ENCODE peak calls at places on chromosomes 13 and 19, in five cellular contexts. T is IMR-90, Z is A549, L is K562, R is H1. S is an unnamed sample.

GRCh38 chr19:49801966-49802661 is 11.0 kb downstream of the FUZ start:
- DNase-seq in R (no peak), T (peak; percentile 86), Z (no peak), L (peak; percentile 64), S (no peak)

GRCh38 chr19:5075603-5076002 is 106.7 kb downstream of the KDM4B start:
- DNase-seq in T (no peak), Z (no peak), R (no peak), L (no peak), S (no peak)

GRCh38 chr13:77429320-77430142 is 102.6 kb upstream of the MYCBP2 start:
- DNase-seq in L (no peak), R (no peak), Z (no peak), T (no peak), S (no peak)

GRCh38 chr19:3538965-3539742 is at the start of gene TEKTIP1:
- DNase-seq in Z (no peak), L (peak; percentile 58), T (no peak), R (no peak), S (no peak)

GRCh38 chr13:81480634-81481033 is 1139.7 kb upstream of the SPRY2 start:
- DNase-seq in T (no peak), Z (no peak), R (no peak), L (no peak), S (no peak)

GRCh38 chr13:112783135-112783945 is 93.5 kb downstream of the ATP11A start:
- DNase-seq in L (no peak), R (no peak), Z (no peak), T (peak; percentile 90), S (no peak)

GRCh38 chr13:40116008-40116407 is 460.5 kb downstream of the COG6 start:
- DNase-seq in R (no peak), T (peak; percentile 40), Z (peak; percentile 60), L (peak; percentile 61), S (peak; percentile 73)

GRCh38 chr19:294341-294818 is 3.2 kb upstream of the PLPP2 start:
- DNase-seq in L (no peak), T (peak; percentile 8), R (no peak), Z (no peak), S (no peak)

GRCh38 chr13:70623260-70623659 is 515.0 kb upstream of the KLHL1 start:
- DNase-seq in R (no peak), T (peak; percentile 0), L (peak; percentile 3), Z (no peak), S (no peak)

GRCh38 chr19:55441319-55441691 is 1.8 kb downstream of the SHISA7 start:
- DNase-seq in T (no peak), Z (no peak), R (no peak), L (no peak), S (no peak)

GRCh38 chr13:111359930-111360329 is 39.5 kb downstream of the TEX29 start:
- DNase-seq in R (no peak), Z (no peak), L (no peak), T (no peak), S (no peak)

GRCh38 chr13:28822801-28823200 is 2.7 kb downstream of the MTUS2 start:
- DNase-seq in L (no peak), T (no peak), Z (no peak), R (no peak), S (no peak)

GRCh38 chr13:100666124-100666523 is 8.5 kb downstream of the TMTC4 start:
- DNase-seq in T (no peak), Z (no peak), R (no peak), L (no peak), S (no peak)

GRCh38 chr19:22545751-22546150 is 88.4 kb upstream of the ZNF492 start:
- DNase-seq in T (no peak), Z (peak; percentile 15), L (peak; percentile 61), R (no peak), S (peak; percentile 3)

GRCh38 chr19:31351212-31352193 is 2.3 kb upstream of the TSHZ3 start:
- DNase-seq in L (no peak), Z (peak; percentile 46), R (no peak), T (peak; percentile 63), S (no peak)

GRCh38 chr13:67076378-67076777 is 153.8 kb downstream of the PCDH9 start:
- DNase-seq in T (peak; percentile 38), Z (no peak), L (no peak), R (no peak), S (no peak)

GRCh38 chr13:98397221-98397620 is 179.7 kb downstream of the STK24 start:
- DNase-seq in R (no peak), L (no peak), Z (no peak), T (peak; percentile 40), S (no peak)

GRCh38 chr13:98396071-98396710 is 180.7 kb downstream of the STK24 start:
- DNase-seq in L (no peak), R (no peak), T (peak; percentile 6), Z (no peak), S (no peak)

GRCh38 chr13:98390086-98390697 is 186.7 kb downstream of the STK24 start:
- DNase-seq in L (no peak), Z (no peak), R (no peak), T (peak; percentile 20), S (no peak)

GRCh38 chr13:98394820-98395510 is 181.9 kb downstream of the STK24 start:
- DNase-seq in Z (no peak), R (no peak), T (no peak), L (no peak), S (no peak)

DNA sequence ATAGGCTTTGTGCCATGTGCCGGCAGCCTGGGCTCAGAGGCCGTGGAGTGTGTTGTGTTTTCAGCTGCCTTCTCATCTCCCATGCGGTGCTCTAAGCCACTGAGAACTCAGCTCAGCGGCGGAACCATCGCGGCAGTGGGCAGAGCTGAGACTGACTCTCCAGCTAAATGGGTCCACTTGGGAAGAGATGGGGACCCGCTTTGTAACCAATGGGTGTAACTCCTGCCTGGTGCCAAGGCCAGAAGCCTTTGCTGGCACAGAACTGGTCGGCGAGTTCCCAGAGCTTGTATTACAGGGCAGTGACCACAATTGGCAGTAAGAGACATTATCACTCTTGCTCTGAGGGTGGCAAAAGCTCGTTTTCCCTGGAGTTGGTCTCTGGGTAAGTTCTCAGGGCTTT is 183.0 kb downstream of the STK24 start:
- DNase-seq in R (no peak), L (no peak), T (no peak), Z (no peak), S (no peak)
- TF ChIP-seq MAFK in R (no peak), L (no peak), T (no peak), Z (no peak), S (no peak)

GRCh38 chr13:41196011-41196410 is 1.6 kb upstream of the KBTBD7 start:
- DNase-seq in R (no peak), T (no peak), Z (no peak), L (no peak), S (no peak)

GRCh38 chr13:41199061-41199460 is 4.7 kb upstream of the KBTBD7 start:
- DNase-seq in T (no peak), L (no peak), Z (no peak), R (no peak), S (no peak)

GRCh38 chr13:41199526-41199925 is 5.2 kb upstream of the KBTBD7 start:
- DNase-seq in L (no peak), Z (no peak), R (no peak), T (no peak), S (no peak)

GRCh38 chr13:41196620-41197019 is 2.3 kb upstream of the KBTBD7 start:
- DNase-seq in T (no peak), L (peak; percentile 13), R (no peak), Z (no peak), S (peak; percentile 16)

GRCh38 chr13:41200126-41200525 is 5.8 kb upstream of the KBTBD7 start:
- DNase-seq in R (no peak), T (no peak), Z (no peak), L (no peak), S (no peak)
- TF ChIP-seq MAFK in R (no peak), T (no peak), Z (no peak), L (no peak), S (no peak)

DNA sequence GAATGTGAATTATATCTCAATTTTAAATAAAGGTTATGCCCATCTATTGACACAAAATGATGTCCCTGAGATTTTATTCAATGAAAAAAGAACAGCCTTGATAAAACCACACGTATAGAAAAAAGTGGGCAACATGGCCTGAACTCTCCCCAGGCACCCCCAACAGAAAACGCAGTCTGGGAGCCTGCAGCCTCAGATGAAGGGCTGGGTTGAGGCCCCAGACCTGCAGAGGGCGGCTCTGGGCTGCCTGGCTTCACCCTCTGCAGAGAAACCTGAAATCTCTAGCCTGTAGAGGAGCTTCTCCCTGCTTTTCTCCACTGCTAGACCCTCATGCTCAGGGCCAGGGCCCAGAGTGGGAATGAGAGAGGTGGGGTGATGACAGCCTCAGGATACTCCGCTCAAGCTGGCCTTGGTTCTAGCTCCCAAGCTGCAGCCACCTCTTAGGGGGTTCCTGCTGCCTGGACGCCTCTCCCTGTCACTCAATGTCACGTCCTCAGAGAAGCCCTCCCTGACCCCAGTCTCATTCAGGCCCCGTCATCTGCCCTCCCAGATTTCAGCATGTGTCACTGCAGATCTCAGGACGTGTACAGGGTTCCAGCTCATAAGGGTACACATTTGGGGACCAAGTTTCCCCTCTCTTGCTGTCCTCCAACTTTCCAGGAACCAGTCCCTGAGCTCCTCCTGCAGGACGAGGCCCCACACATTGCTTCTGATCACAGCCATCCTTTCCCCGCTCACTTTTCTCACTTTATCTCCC is 1.8 kb downstream of the MBD3 start:
- DNase-seq in R (no peak), T (no peak), L (peak; percentile 69), Z (no peak), S (peak; percentile 49)
- TF ChIP-seq MAFK in R (no peak), T (no peak), L (no peak), Z (no peak), S (no peak)

GRCh38 chr13:90232291-90232690 is 1115.2 kb upstream of the MIR17HG start:
- DNase-seq in R (no peak), L (no peak), T (no peak), Z (no peak), S (no peak)

GRCh38 chr13:90233933-90234672 is 1113.4 kb upstream of the MIR17HG start:
- DNase-seq in L (no peak), Z (no peak), R (no peak), T (no peak), S (no peak)

GRCh38 chr13:90230311-90230710 is 1117.2 kb upstream of the MIR17HG start:
- DNase-seq in Z (no peak), T (no peak), L (no peak), R (no peak), S (no peak)
- TF ChIP-seq MAFK in Z (no peak), T (no peak), L (no peak), R (no peak), S (no peak)

DNA sequence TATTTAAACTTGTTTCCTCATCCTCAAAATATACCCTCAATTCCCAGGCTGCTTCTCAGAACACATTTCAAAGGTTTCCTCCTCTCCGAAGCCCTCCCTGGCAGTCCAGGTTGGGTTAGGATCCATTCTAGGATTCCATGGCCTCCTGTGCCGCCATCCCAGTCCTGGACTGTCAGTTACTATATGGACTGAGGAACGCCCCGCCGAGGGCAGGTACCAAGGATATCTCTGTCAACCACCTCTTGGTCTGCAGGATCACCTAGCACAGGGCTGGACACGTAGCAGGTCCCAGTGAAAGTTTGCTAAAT is 1.5 kb upstream of the SERTAD3 start:
- DNase-seq in R (no peak), T (no peak), L (no peak), Z (no peak), S (no peak)
- TF ChIP-seq MAFK in R (no peak), T (no peak), L (no peak), Z (no peak), S (no peak)

GRCh38 chr19:18710986-18711751 is 27.7 kb downstream of the CRTC1 start:
- DNase-seq in R (no peak), T (peak; percentile 78), Z (no peak), L (no peak), S (no peak)
- TF ChIP-seq MAFK in R (no peak), T (no peak), Z (no peak), L (no peak), S (no peak)

GRCh38 chr13:20702945-20703784 is at the start of gene IL17D:
- DNase-seq in T (no peak), R (no peak), L (peak; percentile 16), Z (no peak), S (no peak)
- TF ChIP-seq MAFK in T (no peak), R (no peak), L (no peak), Z (no peak), S (no peak)